ENCODE peak calls at places on chromosomes 4 and X, in eight cellular contexts. E, G, N, B, X, Q, M and D are unnamed samples.

GRCh38 chr4:41332666-41333065 is 75.9 kb downstream of the UCHL1 start:
- ATAC-seq in Q (no peak), X (no peak), M (no peak), N (no peak), E (no peak), G (no peak), B (no peak), D (no peak)

GRCh38 chr4:76923619-76924357 is 25.8 kb upstream of the SEPTIN11 start:
- ATAC-seq in G (no peak), M (no peak), B (no peak), N (no peak), Q (no peak), E (no peak), X (no peak), D (no peak)

GRCh38 chr4:105603158-105603557 is 50.7 kb downstream of the ARHGEF38 start:
- ATAC-seq in G (no peak), Q (no peak), E (no peak), X (no peak), M (no peak), B (no peak), N (no peak), D (no peak)

GRCh38 chr4:17707671-17708070 is 73.8 kb downstream of the FAM184B start:
- ATAC-seq in X (no peak), Q (no peak), M (no peak), N (no peak), E (no peak), G (no peak), B (no peak), D (no peak)

GRCh38 chr4:15809058-15809457 is 30.9 kb downstream of the CD38 start:
- ATAC-seq in N (no peak), X (no peak), B (peak; percentile 53), G (peak; percentile 75), Q (peak; percentile 53), E (peak; percentile 62), M (no peak), D (no peak)

GRCh38 chrX:3346436-3347329 is at the start of gene MXRA5:
- ATAC-seq in N (peak; percentile 26), G (no peak), Q (peak; percentile 72), E (no peak), M (no peak), B (no peak), X (peak; percentile 68), D (peak; percentile 71)

GRCh38 chr4:99201687-99202086 is 17.4 kb downstream of the ADH6 start:
- ATAC-seq in E (no peak), X (no peak), B (no peak), G (peak; percentile 19), M (no peak), Q (peak; percentile 79), N (peak; percentile 69), D (no peak)

GRCh38 chr4:13920901-13921300 is 293.4 kb upstream of the BOD1L1 start:
- ATAC-seq in E (no peak), B (no peak), G (no peak), M (no peak), N (peak; percentile 57), Q (peak; percentile 87), X (no peak), D (peak; percentile 83)

GRCh38 chrX:115504167-115504566 is 56.8 kb upstream of the PLS3 start:
- ATAC-seq in M (no peak), Q (no peak), B (no peak), G (no peak), N (no peak), X (no peak), E (no peak), D (peak; percentile 28)

GRCh38 chr4:36273276-36273675 is 8.1 kb upstream of the DTHD1 start:
- ATAC-seq in N (no peak), X (no peak), E (no peak), M (no peak), G (no peak), B (no peak), Q (no peak), D (no peak)

GRCh38 chr4:41204400-41204978 is 9.9 kb downstream of the APBB2 start:
- ATAC-seq in G (peak; percentile 60), M (no peak), X (peak; percentile 18), N (peak; percentile 38), E (no peak), B (no peak), Q (peak; percentile 89), D (peak; percentile 84)

GRCh38 chrX:68114573-68115199 is 318.6 kb downstream of the OPHN1 start:
- ATAC-seq in G (no peak), N (no peak), E (no peak), B (no peak), M (no peak), Q (peak; percentile 36), X (no peak), D (no peak)